ENCODE peak calls at places on chromosomes 6 and 20, in seven cellular contexts. I is neural progenitor cell, U is MM.1S, W is OCI-LY7, K is SK-N-SH, G is HCT116, R is hepatocyte. H is an unnamed sample.

GRCh38 chr6:110593637-110594036 is 117.2 kb upstream of the SLC22A16 start:
- DNase-seq in I (no peak), U (no peak), W (no peak), K (no peak), G (no peak), R (no peak), H (no peak)

GRCh38 chr20:62618622-62619529 is 23.4 kb upstream of the SLCO4A1 start:
- DNase-seq in I (peak), U (no peak), W (peak), K (no peak), G (no peak), R (no peak), H (no peak)

GRCh38 chr6:137867685-137868509 is 838 bp downstream of the TNFAIP3 start:
- DNase-seq in I (peak), U (peak), W (peak), K (no peak), G (no peak), R (no peak), H (peak)

GRCh38 chr6:108581237-108581931 is 20.7 kb downstream of the FOXO3 start:
- DNase-seq in I (no peak), U (peak), W (no peak), K (peak), G (no peak), R (peak), H (peak)

GRCh38 chr6:125153541-125154183 is at the start of gene TPD52L1:
- DNase-seq in I (peak), U (peak), W (peak), K (peak), G (peak), R (peak), H (peak)

GRCh38 chr6:168157272-168158007 is 78.4 kb upstream of the FRMD1 start:
- DNase-seq in I (peak), U (no peak), W (no peak), K (no peak), G (no peak), R (peak), H (peak)

GRCh38 chr6:108163267-108163643 is 2.6 kb upstream of the NR2E1 start:
- DNase-seq in I (peak), U (no peak), W (peak), K (no peak), G (peak), R (no peak), H (peak)

GRCh38 chr6:107741191-107741680 is 82.9 kb downstream of the SCML4 start:
- DNase-seq in I (no peak), U (no peak), W (no peak), K (no peak), G (no peak), R (no peak), H (no peak)

GRCh38 chr6:133551847-133552331 is 310.7 kb downstream of the EYA4 start:
- DNase-seq in I (no peak), U (no peak), W (no peak), K (no peak), G (no peak), R (peak), H (peak)

DNA sequence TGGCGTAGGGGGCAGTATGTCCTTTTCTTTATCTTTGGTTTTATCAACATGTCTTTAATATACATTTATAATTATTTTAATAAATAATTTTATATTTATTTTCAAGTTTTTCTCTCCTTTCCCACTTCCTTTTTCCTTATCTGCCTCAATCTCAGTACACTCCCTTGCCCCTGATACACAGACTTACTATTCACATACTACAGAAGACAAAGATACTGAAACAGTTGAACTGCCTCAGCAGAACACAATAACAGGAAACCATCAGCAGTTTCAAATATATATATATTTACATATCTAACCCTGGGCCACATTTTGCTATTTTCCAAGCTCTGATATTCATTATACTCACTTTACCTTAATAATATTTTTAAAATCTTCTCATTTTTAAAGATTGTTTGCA is 19.8 kb downstream of the IBTK start:
- DNase-seq in I (no peak), U (peak), W (peak), K (no peak), G (no peak), R (no peak), H (no peak)
- TF ChIP-seq EZH2phosphoT487 in I (no peak), U (no peak), W (no peak), K (no peak), G (no peak), R (no peak), H (no peak)

GRCh38 chr6:140499607-140500006 is 1125.2 kb upstream of the CITED2 start:
- DNase-seq in I (no peak), U (no peak), W (no peak), K (no peak), G (no peak), R (no peak), H (no peak)
- TF ChIP-seq EZH2phosphoT487 in I (no peak), U (no peak), W (no peak), K (no peak), G (no peak), R (no peak), H (no peak)

DNA sequence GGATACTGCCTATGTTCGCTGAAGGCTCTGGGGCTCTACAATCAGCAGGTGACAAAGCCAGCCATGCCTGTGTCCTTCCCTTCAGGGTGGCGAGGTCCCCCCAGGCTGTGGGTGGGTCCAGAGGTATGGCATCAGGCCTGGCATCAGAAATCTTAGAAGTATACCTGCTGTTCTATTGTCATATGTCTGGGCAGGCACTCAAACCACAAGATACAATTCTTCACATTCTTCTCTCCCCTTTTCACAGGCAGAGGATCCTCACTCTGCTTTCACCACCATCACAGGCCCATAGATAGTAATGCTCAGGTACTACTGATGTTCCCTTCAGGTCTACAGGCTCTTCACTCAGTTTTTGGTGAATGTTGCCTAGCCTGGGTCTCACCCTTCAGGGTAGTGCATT is 1180.0 kb upstream of the CITED2 start:
- DNase-seq in I (no peak), U (no peak), W (no peak), K (no peak), G (no peak), R (no peak), H (peak)
- TF ChIP-seq EZH2phosphoT487 in I (no peak), U (no peak), W (no peak), K (no peak), G (no peak), R (no peak), H (no peak)

DNA sequence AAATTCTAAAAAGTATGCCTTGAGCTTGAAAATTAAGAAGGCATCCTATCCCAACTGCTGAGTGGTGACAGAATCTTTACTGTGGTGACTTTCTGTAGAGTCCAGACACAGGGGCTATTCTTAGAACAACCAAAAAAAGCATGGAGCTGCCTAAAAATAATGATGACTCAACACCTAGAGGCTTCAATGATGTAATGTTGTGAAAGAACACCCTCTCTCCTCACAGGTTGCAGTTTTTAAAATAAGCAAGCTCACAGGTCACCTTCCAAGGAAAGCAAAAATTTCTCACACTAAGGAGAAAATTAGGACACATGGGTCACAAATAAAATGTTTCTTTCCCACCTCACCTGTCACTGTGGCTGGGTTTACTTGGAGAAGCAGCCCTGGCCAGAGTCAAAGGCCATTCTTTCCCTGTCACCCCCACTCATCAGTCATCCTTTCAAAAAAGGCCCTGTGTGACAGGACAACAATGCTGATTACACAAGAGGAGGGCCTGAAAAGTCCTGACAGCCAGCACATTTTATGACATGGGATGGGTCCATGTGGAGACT is 53.5 kb downstream of the RCAN2 start:
- DNase-seq in I (no peak), U (no peak), W (no peak), K (no peak), G (no peak), R (no peak), H (no peak)
- TF ChIP-seq EZH2phosphoT487 in I (no peak), U (no peak), W (no peak), K (no peak), G (no peak), R (no peak), H (no peak)

GRCh38 chr6:127997472-127998164 is 96.8 kb upstream of the THEMIS start:
- DNase-seq in I (no peak), U (no peak), W (no peak), K (no peak), G (no peak), R (no peak), H (no peak)
- TF ChIP-seq EZH2phosphoT487 in I (no peak), U (no peak), W (no peak), K (no peak), G (no peak), R (no peak), H (no peak)